ENCODE peak calls at places on chromosome 17, in ten cellular contexts. B is head of caudate nucleus; S is non-pigmented ciliary epithelial cell; N is KBM-7; H is midbrain; V is choroid plexus epithelial cell; E is ELR; K is HTR-8/SVneo; A is stimulated activated CD4-positive, alpha-beta T cell treated with anti-CD3 and anti-CD28 coated beads, Interleukin-12 subunit alpha, Interleukin-12 subunit beta, amount 100 ng/mL, for 48 hours; C is memory B cell. D is an unnamed sample.

GRCh38 chr17:59367657-59368045 is 36.2 kb downstream of the YPEL2 start:
- DNase-seq in B (no peak), S (no peak), N (no peak), H (no peak), V (peak; percentile 48), E (peak; percentile 21), K (no peak), A (no peak), C (no peak), D (no peak)

GRCh38 chr17:60623415-60623814 is 23.4 kb downstream of the PPM1D start:
- DNase-seq in B (no peak), S (no peak), N (no peak), H (no peak), V (no peak), E (no peak), K (no peak), A (no peak), C (no peak), D (no peak)

GRCh38 chr17:32876414-32877163 is at the start of gene MYO1D:
- DNase-seq in B (peak; percentile 79), S (no peak), N (peak; percentile 63), H (peak; percentile 49), V (peak; percentile 3), E (peak; percentile 35), K (peak; percentile 46), A (peak; percentile 69), C (peak; percentile 60), D (no peak)

GRCh38 chr17:29568331-29569244 is at the start of gene TP53I13:
- DNase-seq in B (peak; percentile 94), S (no peak), N (peak; percentile 79), H (peak; percentile 84), V (peak; percentile 74), E (peak; percentile 87), K (peak; percentile 93), A (peak; percentile 71), C (peak; percentile 64), D (peak; percentile 84)

GRCh38 chr17:49741009-49741691 is 22.8 kb downstream of the FAM117A start:
- DNase-seq in B (no peak), S (no peak), N (peak; percentile 48), H (no peak), V (peak; percentile 45), E (no peak), K (no peak), A (no peak), C (no peak), D (no peak)

GRCh38 chr17:34207572-34207971 is 47.5 kb upstream of the CCL2 start:
- DNase-seq in B (no peak), S (no peak), N (no peak), H (no peak), V (no peak), E (peak; percentile 21), K (no peak), A (no peak), C (no peak), D (no peak)

GRCh38 chr17:39231091-39231561 is 5.4 kb upstream of the STAC2 start:
- DNase-seq in B (no peak), S (no peak), N (no peak), H (no peak), V (no peak), E (no peak), K (no peak), A (no peak), C (no peak), D (no peak)

GRCh38 chr17:40936437-40936971 is 942 bp downstream of the KRT23 start:
- DNase-seq in B (no peak), S (no peak), N (no peak), H (no peak), V (no peak), E (no peak), K (no peak), A (no peak), C (no peak), D (no peak)

GRCh38 chr17:77697480-77698400 is 260.8 kb upstream of the TNRC6C start:
- DNase-seq in B (no peak), S (no peak), N (no peak), H (no peak), V (no peak), E (no peak), K (no peak), A (no peak), C (no peak), D (no peak)

GRCh38 chr17:65809366-65809765 is 247.9 kb upstream of the AXIN2 start:
- DNase-seq in B (no peak), S (no peak), N (no peak), H (no peak), V (no peak), E (no peak), K (no peak), A (no peak), C (no peak), D (no peak)

GRCh38 chr17:75404739-75405364 is 626 bp downstream of the GRB2 start:
- DNase-seq in B (peak; percentile 69), S (no peak), N (peak; percentile 63), H (peak; percentile 41), V (peak; percentile 47), E (peak; percentile 70), K (peak; percentile 37), A (no peak), C (peak; percentile 23), D (peak; percentile 36)

GRCh38 chr17:45834471-45835396 is 9.9 kb upstream of the SPPL2C start:
- DNase-seq in B (no peak), S (no peak), N (no peak), H (no peak), V (no peak), E (peak; percentile 75), K (peak; percentile 43), A (no peak), C (no peak), D (no peak)

GRCh38 chr17:82449136-82449882 is 1.2 kb downstream of the CYBC1 start:
- DNase-seq in B (no peak), S (no peak), N (peak; percentile 48), H (no peak), V (no peak), E (no peak), K (no peak), A (peak; percentile 44), C (peak; percentile 91), D (no peak)

GRCh38 chr17:77556408-77557068 is 402.0 kb upstream of the TNRC6C start:
- DNase-seq in B (no peak), S (no peak), N (no peak), H (no peak), V (no peak), E (no peak), K (no peak), A (no peak), C (no peak), D (no peak)

GRCh38 chr17:16918443-16918842 is 53.5 kb downstream of the TNFRSF13B start:
- DNase-seq in B (no peak), S (no peak), N (no peak), H (no peak), V (no peak), E (no peak), K (no peak), A (no peak), C (no peak), D (no peak)

GRCh38 chr17:77832180-77832560 is 126.3 kb upstream of the TNRC6C start:
- DNase-seq in B (no peak), S (no peak), N (no peak), H (no peak), V (no peak), E (peak; percentile 25), K (no peak), A (no peak), C (no peak), D (no peak)

GRCh38 chr17:63516910-63517824 is 6.0 kb upstream of the KCNH6 start:
- DNase-seq in B (no peak), S (no peak), N (no peak), H (no peak), V (peak; percentile 26), E (peak; percentile 88), K (peak; percentile 54), A (peak; percentile 24), C (no peak), D (peak; percentile 7)

GRCh38 chr17:4789701-4789950 is 862 bp downstream of the GLTPD2 start:
- DNase-seq in B (no peak), S (no peak), N (no peak), H (no peak), V (no peak), E (no peak), K (peak; percentile 83), A (no peak), C (no peak), D (no peak)

GRCh38 chr17:37706446-37706845 is 38.4 kb downstream of the HNF1B start:
- DNase-seq in B (no peak), S (no peak), N (no peak), H (no peak), V (peak; percentile 14), E (no peak), K (no peak), A (no peak), C (no peak), D (no peak)

GRCh38 chr17:35514561-35514960 is 22.9 kb downstream of the SLFN12L start:
- DNase-seq in B (no peak), S (no peak), N (no peak), H (no peak), V (no peak), E (no peak), K (no peak), A (no peak), C (no peak), D (no peak)

GRCh38 chr17:20073056-20073979 is 64.2 kb downstream of the SPECC1 start:
- DNase-seq in B (peak; percentile 72), S (no peak), N (peak; percentile 90), H (peak; percentile 40), V (peak; percentile 71), E (no peak), K (no peak), A (no peak), C (no peak), D (peak; percentile 30)

GRCh38 chr17:16425698-16426659 is 10.6 kb downstream of the TRPV2 start:
- DNase-seq in B (no peak), S (no peak), N (no peak), H (no peak), V (no peak), E (no peak), K (no peak), A (no peak), C (no peak), D (no peak)

GRCh38 chr17:42414782-42415409 is 8.2 kb downstream of the CAVIN1 start:
- DNase-seq in B (no peak), S (no peak), N (peak; percentile 96), H (no peak), V (no peak), E (no peak), K (no peak), A (peak; percentile 56), C (no peak), D (no peak)

GRCh38 chr17:8222380-8222629 is 11.9 kb upstream of the AURKB start:
- DNase-seq in B (no peak), S (peak; percentile 63), N (peak; percentile 89), H (no peak), V (no peak), E (no peak), K (no peak), A (no peak), C (no peak), D (no peak)

GRCh38 chr17:36900130-36900590 is 37.1 kb upstream of the LHX1 start:
- DNase-seq in B (no peak), S (no peak), N (no peak), H (no peak), V (no peak), E (no peak), K (no peak), A (no peak), C (no peak), D (no peak)

GRCh38 chr17:67557921-67558320 is 159.8 kb upstream of the NOL11 start:
- DNase-seq in B (peak; percentile 12), S (no peak), N (no peak), H (no peak), V (peak; percentile 10), E (peak; percentile 17), K (no peak), A (no peak), C (no peak), D (peak; percentile 29)

GRCh38 chr17:78839173-78839761 is 1.3 kb downstream of the USP36 start:
- DNase-seq in B (no peak), S (no peak), N (no peak), H (no peak), V (peak; percentile 35), E (peak; percentile 93), K (no peak), A (no peak), C (no peak), D (peak; percentile 40)